ENCODE peak calls at places on chromosomes 12 and 14, in five cellular contexts. One of them, this sample, is unnamed.

GRCh38 chr14:73789996-73790581 is 61.5 kb upstream of the PTGR2 start:
- DNase-seq in astrocyte of the spinal cord: peak; percentile 98
- DNase-seq in A549: no peak
- DNase-seq in A673: no peak
- DNase-seq in pancreas: no peak
- DNase-seq in this sample: peak; percentile 98

GRCh38 chr12:30694412-30694955 is 1.2 kb downstream of the IPO8 start:
- DNase-seq in pancreas: no peak
- DNase-seq in A549: peak; percentile 7
- DNase-seq in A673: no peak
- DNase-seq in astrocyte of the spinal cord: no peak
- DNase-seq in this sample: no peak

GRCh38 chr14:74799765-74800164 is 36.6 kb downstream of the YLPM1 start:
- DNase-seq in A549: no peak
- DNase-seq in pancreas: no peak
- DNase-seq in astrocyte of the spinal cord: no peak
- DNase-seq in A673: no peak
- DNase-seq in this sample: no peak

GRCh38 chr12:60981473-60981872 is 1278.7 kb upstream of the USP15 start:
- DNase-seq in A673: no peak
- DNase-seq in astrocyte of the spinal cord: no peak
- DNase-seq in A549: no peak
- DNase-seq in pancreas: no peak
- DNase-seq in this sample: no peak

GRCh38 chr12:69540606-69541386 is 44.5 kb upstream of the CCT2 start:
- DNase-seq in pancreas: no peak
- DNase-seq in A673: no peak
- DNase-seq in A549: no peak
- DNase-seq in astrocyte of the spinal cord: peak; percentile 73
- DNase-seq in this sample: peak; percentile 49

GRCh38 chr14:90568405-90568804 is 171.6 kb downstream of the CALM1 start:
- DNase-seq in pancreas: peak; percentile 7
- DNase-seq in A673: no peak
- DNase-seq in astrocyte of the spinal cord: no peak
- DNase-seq in A549: no peak
- DNase-seq in this sample: peak; percentile 13

GRCh38 chr12:85279449-85280137 is 427 bp upstream of the ALX1 start:
- DNase-seq in A549: no peak
- DNase-seq in A673: no peak
- DNase-seq in pancreas: peak; percentile 49
- DNase-seq in astrocyte of the spinal cord: peak; percentile 29
- DNase-seq in this sample: no peak

GRCh38 chr14:101598159-101598558 is 36.9 kb downstream of the DIO3 start:
- DNase-seq in A673: no peak
- DNase-seq in astrocyte of the spinal cord: no peak
- DNase-seq in A549: no peak
- DNase-seq in pancreas: no peak
- DNase-seq in this sample: no peak

GRCh38 chr14:63523735-63524408 is 19.3 kb downstream of the PPP2R5E start:
- DNase-seq in A673: no peak
- DNase-seq in pancreas: no peak
- DNase-seq in A549: no peak
- DNase-seq in astrocyte of the spinal cord: no peak
- DNase-seq in this sample: no peak

GRCh38 chr12:101570022-101570421 is 24.7 kb upstream of the MYBPC1 start:
- DNase-seq in A673: peak; percentile 70
- DNase-seq in pancreas: no peak
- DNase-seq in astrocyte of the spinal cord: peak; percentile 35
- DNase-seq in A549: peak; percentile 43
- DNase-seq in this sample: peak; percentile 55

GRCh38 chr14:31243860-31244259 is 36.3 kb upstream of the HECTD1 start:
- DNase-seq in astrocyte of the spinal cord: no peak
- DNase-seq in A549: no peak
- DNase-seq in A673: no peak
- DNase-seq in pancreas: no peak
- DNase-seq in this sample: no peak

GRCh38 chr14:77158175-77158908 is 16.8 kb upstream of the ZDHHC22 start:
- DNase-seq in A673: peak; percentile 62
- DNase-seq in astrocyte of the spinal cord: peak; percentile 47
- DNase-seq in pancreas: no peak
- DNase-seq in A549: peak; percentile 52
- DNase-seq in this sample: peak; percentile 70

GRCh38 chr14:37598085-37598972 is 2.9 kb downstream of the TTC6 start:
- DNase-seq in A673: no peak
- DNase-seq in A549: no peak
- DNase-seq in pancreas: peak; percentile 73
- DNase-seq in astrocyte of the spinal cord: no peak
- DNase-seq in this sample: no peak
- H3K4me3 ChIP-seq in A673: no peak overlapping the region
- H3K4me3 ChIP-seq in A549: no peak overlapping the region
- H3K4me3 ChIP-seq in pancreas: peak overlapping the region; percentile 15
- H3K4me3 ChIP-seq in astrocyte of the spinal cord: no peak overlapping the region
- H3K4me3 ChIP-seq in this sample: no peak overlapping the region

GRCh38 chr12:55703976-55704761 is 3.5 kb downstream of the ITGA7 start:
- DNase-seq in pancreas: no peak
- DNase-seq in A549: peak; percentile 43
- DNase-seq in A673: no peak
- DNase-seq in astrocyte of the spinal cord: no peak
- DNase-seq in this sample: no peak

GRCh38 chr12:55704824-55705780 is 2.6 kb downstream of the ITGA7 start:
- DNase-seq in A673: no peak
- DNase-seq in A549: no peak
- DNase-seq in pancreas: no peak
- DNase-seq in astrocyte of the spinal cord: no peak
- DNase-seq in this sample: no peak

GRCh38 chr12:55707841-55708694 is at the start of gene ITGA7:
- DNase-seq in A549: no peak
- DNase-seq in astrocyte of the spinal cord: no peak
- DNase-seq in A673: peak; percentile 73
- DNase-seq in pancreas: peak; percentile 87
- DNase-seq in this sample: no peak

GRCh38 chr12:55706840-55707671 is 648 bp downstream of the ITGA7 start:
- DNase-seq in A673: no peak
- DNase-seq in pancreas: no peak
- DNase-seq in A549: no peak
- DNase-seq in astrocyte of the spinal cord: no peak
- DNase-seq in this sample: no peak

DNA sequence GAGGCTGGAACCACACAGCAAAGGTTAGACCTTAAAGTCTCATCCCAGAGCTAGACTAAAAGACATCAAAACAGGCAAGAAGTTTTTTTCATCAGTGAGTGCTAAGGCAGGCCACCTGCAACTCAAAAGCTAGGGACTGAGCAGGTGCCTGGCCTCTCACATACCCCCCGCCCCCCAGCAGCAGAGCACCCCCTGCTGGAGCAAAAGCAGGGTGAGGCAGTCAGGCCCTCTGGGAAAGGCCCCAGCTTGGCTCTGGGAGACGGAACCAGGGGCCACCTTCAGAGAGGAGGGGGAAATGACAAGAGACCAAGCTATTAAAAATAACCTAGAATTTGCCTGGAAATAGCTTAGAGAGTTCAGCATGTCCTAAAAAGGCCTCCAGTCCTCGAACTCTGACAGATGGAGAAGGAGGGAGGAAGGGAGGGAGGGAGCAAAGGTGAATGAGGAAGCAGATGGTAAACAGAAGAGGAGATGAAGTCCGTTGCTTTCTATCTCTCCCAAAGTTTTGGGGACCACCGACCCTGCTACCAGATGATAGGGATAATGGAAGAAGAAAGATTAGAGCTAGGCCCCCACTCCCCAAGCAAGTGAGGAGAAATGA is 1.8 kb downstream of the ITGA7 start:
- DNase-seq in astrocyte of the spinal cord: no peak
- DNase-seq in A549: peak; percentile 27
- DNase-seq in pancreas: no peak
- DNase-seq in A673: no peak
- DNase-seq in this sample: no peak
- TF ChIP-seq CTCF in astrocyte of the spinal cord: peak; percentile 35
- TF ChIP-seq CTCF in A549: peak; percentile 32
- TF ChIP-seq CTCF in pancreas: no peak
- TF ChIP-seq CTCF in A673: peak; percentile 51
- TF ChIP-seq CTCF in this sample: peak; percentile 23

GRCh38 chr14:81474685-81475324 is 58.8 kb downstream of the SEL1L start:
- DNase-seq in pancreas: no peak
- DNase-seq in A549: no peak
- DNase-seq in A673: no peak
- DNase-seq in astrocyte of the spinal cord: no peak
- DNase-seq in this sample: no peak
- H3K4me3 ChIP-seq in pancreas: no peak overlapping the region
- H3K4me3 ChIP-seq in A549: no peak overlapping the region
- H3K4me3 ChIP-seq in A673: no peak overlapping the region
- H3K4me3 ChIP-seq in astrocyte of the spinal cord: no peak overlapping the region
- H3K4me3 ChIP-seq in this sample: no peak overlapping the region

GRCh38 chr12:12333407-12333831 is 16.6 kb downstream of the MANSC1 start:
- DNase-seq in A673: peak; percentile 77
- DNase-seq in astrocyte of the spinal cord: peak; percentile 77
- DNase-seq in pancreas: no peak
- DNase-seq in A549: no peak
- DNase-seq in this sample: no peak

GRCh38 chr12:12336049-12336411 is 14.0 kb downstream of the MANSC1 start:
- DNase-seq in pancreas: no peak
- DNase-seq in astrocyte of the spinal cord: no peak
- DNase-seq in A549: no peak
- DNase-seq in A673: no peak
- DNase-seq in this sample: no peak

GRCh38 chr12:12336511-12336910 is 13.5 kb downstream of the MANSC1 start:
- DNase-seq in A673: no peak
- DNase-seq in astrocyte of the spinal cord: no peak
- DNase-seq in pancreas: no peak
- DNase-seq in A549: no peak
- DNase-seq in this sample: no peak

GRCh38 chr12:12333980-12334709 is 15.9 kb downstream of the MANSC1 start:
- DNase-seq in A549: peak; percentile 77
- DNase-seq in astrocyte of the spinal cord: peak; percentile 32
- DNase-seq in A673: peak; percentile 75
- DNase-seq in pancreas: no peak
- DNase-seq in this sample: peak; percentile 44

DNA sequence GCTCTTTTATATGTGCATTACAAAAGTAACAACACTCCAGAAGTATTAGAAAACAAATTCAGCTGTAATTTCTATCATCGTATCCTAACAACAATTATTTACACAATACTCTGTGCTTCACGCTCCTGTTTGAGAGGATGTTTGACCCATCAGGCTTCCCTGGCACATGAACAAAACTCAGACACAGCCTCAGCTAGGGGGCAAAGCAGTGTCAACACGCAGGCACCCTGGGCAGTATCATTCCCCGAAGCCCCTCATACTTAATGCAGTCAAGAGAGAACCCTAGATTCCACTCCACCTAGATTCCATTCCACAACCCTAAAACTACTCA is 15.4 kb downstream of the MANSC1 start:
- DNase-seq in astrocyte of the spinal cord: no peak
- DNase-seq in pancreas: no peak
- DNase-seq in A549: no peak
- DNase-seq in A673: no peak
- DNase-seq in this sample: no peak
- TF ChIP-seq CTCF in astrocyte of the spinal cord: no peak
- TF ChIP-seq CTCF in pancreas: no peak
- TF ChIP-seq CTCF in A549: peak; percentile 38
- TF ChIP-seq CTCF in A673: peak; percentile 31
- TF ChIP-seq CTCF in this sample: no peak

DNA sequence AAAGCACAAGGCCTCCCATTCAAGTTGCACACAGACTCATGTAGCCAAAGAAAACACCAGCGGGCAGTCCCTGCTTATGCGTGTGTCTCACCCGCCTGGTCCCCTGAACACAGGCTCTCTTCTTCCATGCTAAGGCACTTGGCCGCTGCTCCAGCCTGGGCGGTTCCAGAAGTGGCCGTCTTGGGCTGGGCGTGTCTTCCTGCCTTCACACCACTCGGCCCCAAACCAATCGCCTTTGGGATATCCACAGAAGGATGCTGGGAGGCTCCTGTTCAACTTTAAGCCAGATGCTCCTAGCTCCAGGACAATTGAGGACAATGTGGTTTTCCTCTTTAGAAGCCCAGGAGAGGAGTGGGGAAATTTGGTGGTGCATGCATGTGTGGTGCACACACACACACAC is 2.2 kb downstream of the SCARB1 start:
- DNase-seq in pancreas: no peak
- DNase-seq in A673: peak; percentile 47
- DNase-seq in A549: peak; percentile 75
- DNase-seq in astrocyte of the spinal cord: peak; percentile 77
- DNase-seq in this sample: peak; percentile 22
- H3K4me3 ChIP-seq in pancreas: no peak overlapping the region
- H3K4me3 ChIP-seq in A673: no peak overlapping the region
- H3K4me3 ChIP-seq in A549: no peak overlapping the region
- H3K4me3 ChIP-seq in astrocyte of the spinal cord: no peak overlapping the region
- H3K4me3 ChIP-seq in this sample: no peak overlapping the region

DNA sequence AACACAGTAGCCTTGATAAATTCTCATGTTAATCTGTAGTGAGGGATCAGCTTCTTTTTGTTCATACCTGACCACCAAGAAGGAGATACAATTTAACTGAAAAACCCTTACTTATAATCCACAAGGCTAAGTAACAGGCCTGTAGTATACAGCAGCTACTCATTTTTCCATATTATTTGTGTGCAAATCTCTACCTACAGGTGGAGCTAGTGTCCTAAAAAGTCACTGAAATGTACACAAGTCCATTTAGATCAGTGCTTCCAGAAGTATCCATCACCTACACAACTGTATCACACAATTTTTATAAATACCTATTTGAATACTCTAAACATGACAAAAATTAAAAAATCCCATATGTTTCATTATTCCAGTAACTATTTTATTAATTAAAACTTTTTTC is 173.2 kb downstream of the SLC35F4 start:
- DNase-seq in A549: peak; percentile 65
- DNase-seq in pancreas: no peak
- DNase-seq in astrocyte of the spinal cord: peak; percentile 74
- DNase-seq in A673: peak; percentile 74
- DNase-seq in this sample: peak; percentile 72
- TF ChIP-seq CTCF in A549: peak; percentile 61
- TF ChIP-seq CTCF in pancreas: peak; percentile 16
- TF ChIP-seq CTCF in astrocyte of the spinal cord: peak; percentile 61
- TF ChIP-seq CTCF in A673: peak; percentile 70
- TF ChIP-seq CTCF in this sample: peak; percentile 89

DNA sequence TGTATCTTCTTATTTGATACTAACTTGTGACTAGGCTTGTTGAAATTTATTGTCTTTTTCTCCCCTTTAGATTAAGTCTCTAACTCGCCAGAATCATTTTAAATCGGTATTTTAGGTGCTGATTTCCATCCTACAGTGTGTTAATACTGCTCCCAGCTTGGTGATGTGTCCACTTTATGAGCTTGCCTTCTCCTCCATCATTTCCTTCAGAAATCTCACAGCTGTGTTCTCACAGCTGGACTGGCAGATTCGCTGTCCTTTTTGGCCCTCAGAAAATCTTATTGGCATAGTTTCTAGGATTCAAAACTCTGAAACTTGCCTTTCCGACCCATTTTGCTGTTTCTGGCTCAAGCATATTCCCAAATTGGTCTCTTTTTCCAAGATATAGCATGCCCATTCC is 49.8 kb upstream of the USP44 start:
- DNase-seq in pancreas: no peak
- DNase-seq in astrocyte of the spinal cord: no peak
- DNase-seq in A549: no peak
- DNase-seq in A673: no peak
- DNase-seq in this sample: no peak
- H3K4me3 ChIP-seq in pancreas: no peak overlapping the region
- H3K4me3 ChIP-seq in astrocyte of the spinal cord: no peak overlapping the region
- H3K4me3 ChIP-seq in A549: no peak overlapping the region
- H3K4me3 ChIP-seq in A673: no peak overlapping the region
- H3K4me3 ChIP-seq in this sample: no peak overlapping the region

This sample was measured in AG10803.